ENCODE peak calls at places on chromosomes 3 and 15, in ten cellular contexts. D is astrocyte, J is mammary epithelial cell, O is SK-N-SH, H is K562, G is vagina, T is right lobe of liver, C is dorsolateral prefrontal cortex, R is heart left ventricle, Y is gastrocnemius medialis. I is an unnamed sample.
A peak's percentile ranks its signal among the peaks of the same experiment; 100 is the strongest.

GRCh38 chr3:16203031-16203430 is 28.6 kb downstream of the GALNT15 start:
- DNase-seq in G (no peak), Y (no peak), C (no peak), T (no peak), D (peak; percentile 84), O (no peak), H (no peak), R (no peak), J (peak; percentile 88), I (no peak)

GRCh38 chr15:94314639-94315038 is 83.3 kb downstream of the MCTP2 start:
- DNase-seq in R (no peak), H (no peak), O (no peak), C (no peak), T (no peak), D (no peak), G (no peak), Y (no peak), J (no peak), I (no peak)

GRCh38 chr3:36557021-36557707 is 176.9 kb downstream of the STAC start:
- DNase-seq in J (no peak), Y (no peak), T (no peak), C (no peak), R (no peak), O (no peak), G (no peak), D (no peak), H (no peak), I (no peak)

GRCh38 chr3:157104928-157105652 is 54.9 kb downstream of the CCNL1 start:
- DNase-seq in G (no peak), T (no peak), Y (no peak), R (no peak), O (no peak), J (no peak), H (peak; percentile 34), D (no peak), C (no peak), I (no peak)

GRCh38 chr15:70892002-70892911 is at the start of the genes LRRC49 and THAP10:
- DNase-seq in J (peak; percentile 97), T (peak; percentile 92), O (peak; percentile 88), C (peak; percentile 95), R (peak; percentile 92), H (no peak), Y (peak; percentile 82), G (no peak), D (peak; percentile 93), I (peak; percentile 94)

GRCh38 chr15:99481406-99481805 is 84.4 kb upstream of the MEF2A start:
- DNase-seq in J (no peak), H (no peak), C (no peak), G (peak; percentile 34), O (no peak), R (no peak), D (no peak), T (no peak), Y (no peak), I (no peak)

GRCh38 chr3:61221759-61222362 is 29.4 kb downstream of the FHIT start:
- DNase-seq in H (no peak), T (peak; percentile 87), G (no peak), Y (no peak), J (no peak), C (no peak), R (no peak), D (no peak), O (no peak), I (no peak)

GRCh38 chr15:39077998-39078397 is 502.9 kb upstream of the THBS1 start:
- DNase-seq in Y (no peak), H (no peak), O (no peak), J (no peak), C (no peak), D (no peak), T (no peak), R (no peak), G (no peak), I (no peak)

GRCh38 chr3:183754052-183754451 is 56.5 kb downstream of the YEATS2 start:
- DNase-seq in H (no peak), C (no peak), J (no peak), T (no peak), O (no peak), D (no peak), G (no peak), R (no peak), Y (no peak), I (no peak)

GRCh38 chr3:106740116-106740515 is 637.1 kb upstream of the CCDC54 start:
- DNase-seq in J (no peak), R (no peak), C (no peak), H (no peak), Y (no peak), D (no peak), T (no peak), G (no peak), O (no peak), I (no peak)

GRCh38 chr3:21846976-21847375 is 96.0 kb upstream of the ZNF385D start:
- DNase-seq in J (no peak), G (no peak), D (peak; percentile 14), O (no peak), T (no peak), Y (no peak), R (no peak), C (no peak), H (no peak), I (no peak)

GRCh38 chr3:187610926-187611545 is 59.2 kb downstream of the SST start:
- DNase-seq in D (peak; percentile 37), C (no peak), H (no peak), O (no peak), J (no peak), G (no peak), T (no peak), R (no peak), Y (no peak), I (no peak)

GRCh38 chr3:128217702-128218475 is 64.6 kb downstream of the EEFSEC start:
- DNase-seq in G (no peak), T (no peak), H (no peak), J (no peak), D (peak; percentile 76), O (peak; percentile 41), C (no peak), R (no peak), Y (no peak), I (no peak)

GRCh38 chr15:58608711-58609110 is 140.8 kb downstream of the ADAM10 start:
- DNase-seq in Y (no peak), D (no peak), C (no peak), H (no peak), R (no peak), T (no peak), G (no peak), J (no peak), O (no peak), I (no peak)

DNA sequence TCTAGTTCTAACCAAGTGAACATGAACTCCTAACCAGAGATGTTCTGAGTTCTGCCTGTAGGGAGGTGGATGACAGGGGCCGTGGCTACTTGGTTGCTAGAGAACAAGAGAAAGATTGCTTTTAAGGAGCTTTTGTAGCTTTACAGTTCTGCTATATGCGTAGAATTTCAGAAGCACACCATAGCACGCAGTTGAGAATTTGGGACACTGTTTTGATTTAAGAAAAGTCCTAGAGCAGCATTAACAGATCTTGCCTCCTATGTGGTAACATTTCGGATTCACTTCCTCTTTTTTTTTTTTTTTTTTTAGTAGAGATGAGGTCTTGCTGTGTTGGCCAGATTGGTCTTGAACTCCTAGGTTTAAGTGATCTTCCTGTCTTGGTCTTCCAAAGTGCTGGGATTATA is 181.7 kb downstream of the TCF12 start:
- DNase-seq in G (no peak), D (no peak), O (no peak), Y (no peak), H (no peak), R (no peak), T (no peak), C (no peak), J (no peak), I (no peak)
- H3K4me3 ChIP-seq in G (no peak overlapping the region), D (no peak overlapping the region), O (no peak overlapping the region), Y (no peak overlapping the region), H (no peak overlapping the region), R (no peak overlapping the region), T (no peak overlapping the region), C (no peak overlapping the region), J (no peak overlapping the region), I (no peak overlapping the region)

GRCh38 chr15:86347245-86347644 is 267.6 kb downstream of the AGBL1 start:
- DNase-seq in T (no peak), R (no peak), J (peak; percentile 90), O (no peak), Y (no peak), H (no peak), G (no peak), D (peak; percentile 29), C (no peak), I (no peak)
- H3K27ac ChIP-seq in T (no peak overlapping the region), R (no peak overlapping the region), J (peak overlapping the region; percentile 44), O (no peak overlapping the region), Y (no peak overlapping the region), H (no peak overlapping the region), G (no peak overlapping the region), D (no peak overlapping the region), C (no peak overlapping the region), I (no peak overlapping the region)

GRCh38 chr3:189950258-189950657 is 170.4 kb downstream of the P3H2 start:
- DNase-seq in G (no peak), C (no peak), D (no peak), H (no peak), J (peak; percentile 69), R (no peak), O (no peak), Y (no peak), T (no peak), I (no peak)
- TF ChIP-seq CTCF in G (no peak), C (no peak), D (no peak), H (no peak), J (no peak), R (no peak), O (no peak), Y (no peak), T (no peak), I (no peak)

GRCh38 chr3:98449606-98450193 is 13.3 kb upstream of the OR5K1 start:
- DNase-seq in O (no peak), D (no peak), T (no peak), G (no peak), J (no peak), H (no peak), Y (no peak), C (no peak), R (no peak), I (no peak)
- H3K4me3 ChIP-seq in O (no peak overlapping the region), D (no peak overlapping the region), T (no peak overlapping the region), G (no peak overlapping the region), J (no peak overlapping the region), H (no peak overlapping the region), Y (no peak overlapping the region), C (no peak overlapping the region), R (no peak overlapping the region), I (no peak overlapping the region)

GRCh38 chr3:13280856-13281656 is 139.1 kb downstream of the NUP210 start:
- DNase-seq in T (no peak), C (no peak), G (no peak), H (no peak), D (no peak), R (no peak), J (no peak), O (no peak), Y (no peak), I (peak; percentile 63)
- H3K27ac ChIP-seq in T (no peak overlapping the region), C (no peak overlapping the region), G (peak overlapping the region; percentile 68), H (no peak overlapping the region), D (no peak overlapping the region), R (peak overlapping the region; percentile 81), J (no peak overlapping the region), O (no peak overlapping the region), Y (peak overlapping the region; percentile 68), I (peak overlapping the region; percentile 94)